ENCODE peak calls at places on chromosomes 5 and 9, in four cellular contexts. S, J, V and M are unnamed samples.

GRCh38 chr5:73158313-73158712 is 14.7 kb upstream of the TMEM174 start:
- DNase-seq in J (no peak), S (no peak), V (no peak), M (no peak)

GRCh38 chr9:107733530-107733907 is 243.9 kb upstream of the KLF4 start:
- DNase-seq in S (no peak), V (no peak), J (no peak), M (no peak)

GRCh38 chr9:81619353-81620008 is 69.9 kb downstream of the TLE1 start:
- DNase-seq in S (no peak), J (no peak), V (no peak), M (no peak)

GRCh38 chr5:91222482-91222881 is 160.6 kb downstream of the ARRDC3 start:
- DNase-seq in S (no peak), J (no peak), V (no peak), M (no peak)

GRCh38 chr9:88537743-88538055 is 2.7 kb downstream of the NXNL2 start:
- DNase-seq in S (peak), J (peak), V (no peak), M (no peak)

GRCh38 chr5:2149196-2149541 is 266.4 kb upstream of the IRX4 start:
- DNase-seq in J (no peak), V (no peak), S (peak), M (no peak)

GRCh38 chr5:2797160-2797559 is 45.7 kb upstream of the IRX2 start:
- DNase-seq in J (no peak), S (no peak), V (no peak), M (no peak)

GRCh38 chr9:113844466-113844865 is 31.6 kb upstream of the ZNF618 start:
- DNase-seq in J (no peak), V (no peak), S (no peak), M (no peak)

GRCh38 chr5:122419195-122419894 is 107.3 kb downstream of the SNCAIP start:
- DNase-seq in S (peak), J (no peak), V (no peak), M (no peak)

GRCh38 chr9:93591706-93592388 is 15.5 kb downstream of the PHF2 start:
- DNase-seq in S (no peak), V (no peak), J (no peak), M (no peak)

GRCh38 chr9:86978986-86979385 is 31.7 kb upstream of the GAS1 start:
- DNase-seq in S (no peak), V (no peak), J (no peak), M (no peak)

GRCh38 chr5:143850050-143850713 is 38.2 kb downstream of the HMHB1 start:
- DNase-seq in V (no peak), S (no peak), J (no peak), M (no peak)

GRCh38 chr9:32571969-32572899 is 725 bp downstream of the NDUFB6 start:
- DNase-seq in V (peak), J (peak), S (peak), M (peak)

GRCh38 chr9:70049672-70050271 is 6.1 kb downstream of the MAMDC2 start:
- DNase-seq in S (no peak), J (no peak), V (no peak), M (no peak)

GRCh38 chr5:163473613-163474243 is 13.3 kb downstream of the HMMR start:
- DNase-seq in V (no peak), J (no peak), S (peak), M (no peak)

GRCh38 chr5:10689391-10690081 is 71.5 kb downstream of the DAP start:
- DNase-seq in J (peak), V (no peak), S (peak), M (no peak)

GRCh38 chr9:96853711-96854072 is 622 bp downstream of the ZNF782 start:
- DNase-seq in J (no peak), V (no peak), S (peak), M (no peak)

GRCh38 chr5:146345578-146346366 is 7.1 kb downstream of the POU4F3 start:
- DNase-seq in S (no peak), J (no peak), V (no peak), M (no peak)

GRCh38 chr5:80414113-80414512 is 6.2 kb downstream of the ZFYVE16 start:
- DNase-seq in J (no peak), S (no peak), V (no peak), M (no peak)

GRCh38 chr9:113687680-113688371 is 188.3 kb upstream of the ZNF618 start:
- DNase-seq in V (no peak), S (no peak), J (peak), M (no peak)

GRCh38 chr9:117775576-117775975 is 71.4 kb downstream of the TLR4 start:
- DNase-seq in S (no peak), J (no peak), V (no peak), M (no peak)

GRCh38 chr9:34016149-34016548 is 32.5 kb downstream of the UBAP2 start:
- DNase-seq in V (no peak), J (no peak), S (no peak), M (no peak)

GRCh38 chr9:16207161-16207560 is 654.3 kb downstream of the CCDC171 start:
- DNase-seq in S (no peak), V (no peak), J (peak), M (no peak)

GRCh38 chr9:131417264-131418142 is 23.6 kb downstream of the PRRC2B start:
- DNase-seq in J (no peak), S (no peak), V (no peak), M (no peak)

GRCh38 chr5:55911784-55912653 is 60.9 kb downstream of the IL31RA start:
- DNase-seq in S (no peak), J (no peak), V (no peak), M (no peak)

GRCh38 chr9:134028575-134029247 is 3.4 kb downstream of the BRD3OS start:
- DNase-seq in V (no peak), J (no peak), S (no peak), M (no peak)

GRCh38 chr5:14439087-14439841 is 142.3 kb upstream of the OTULINL start:
- DNase-seq in J (no peak), S (no peak), V (no peak), M (no peak)

GRCh38 chr9:126709241-126709640 is 95.5 kb downstream of the LMX1B start:
- DNase-seq in S (no peak), V (no peak), J (no peak), M (no peak)

GRCh38 chr5:150122536-150123481 is 32.8 kb downstream of the PDGFRB start:
- DNase-seq in S (no peak), J (no peak), V (no peak), M (no peak)

GRCh38 chr9:126432659-126433058 is 106.0 kb downstream of the MVB12B start:
- DNase-seq in J (no peak), S (no peak), V (no peak), M (no peak)

GRCh38 chr9:93097496-93098205 is 1.6 kb downstream of the CARD19 start:
- DNase-seq in J (no peak), V (no peak), S (peak), M (no peak)

GRCh38 chr5:73638344-73639095 is 12.5 kb downstream of the ARHGEF28 start:
- DNase-seq in S (peak), J (no peak), V (no peak), M (no peak)

GRCh38 chr5:148474025-148474511 is 90.3 kb downstream of the FBXO38 start:
- DNase-seq in J (no peak), S (no peak), V (no peak), M (no peak)

GRCh38 chr5:129945031-129945430 is 40.8 kb downstream of the CHSY3 start:
- DNase-seq in V (no peak), J (no peak), S (no peak), M (no peak)

GRCh38 chr5:80707645-80708044 is 52.9 kb upstream of the DHFR start:
- DNase-seq in J (no peak), S (no peak), V (no peak), M (no peak)

GRCh38 chr9:33737811-33738606 is 57.4 kb upstream of the PRSS3 start:
- DNase-seq in J (no peak), V (no peak), S (peak), M (no peak)

GRCh38 chr5:140346348-140347221 is at the start of gene HBEGF:
- DNase-seq in S (peak), J (peak), V (peak), M (no peak)

GRCh38 chr5:179605026-179605833 is 18.2 kb downstream of the HNRNPH1 start:
- DNase-seq in V (no peak), J (no peak), S (no peak), M (no peak)

GRCh38 chr5:83077662-83078261 is 415 bp downstream of the XRCC4 start:
- DNase-seq in V (no peak), J (no peak), S (no peak), M (no peak)